ENCODE peak calls at places on chromosomes 6 and 20, in four cellular contexts. S, F, W and I are unnamed samples.
A peak's percentile ranks its signal among the peaks of the same experiment; 100 is the strongest.

GRCh38 chr6:47524136-47524840 is 46.7 kb downstream of the CD2AP start:
- DNase-seq in S (no peak), W (no peak), F (no peak), I (no peak)

GRCh38 chr6:147695819-147696218 is 187.3 kb downstream of the SAMD5 start:
- DNase-seq in F (no peak), W (no peak), S (no peak), I (no peak)

GRCh38 chr6:7254980-7255825 is 57.8 kb downstream of the SSR1 start:
- DNase-seq in S (no peak), F (no peak), W (no peak), I (no peak)

GRCh38 chr6:5936140-5936539 is 70.6 kb downstream of the NRN1 start:
- DNase-seq in W (no peak), S (no peak), F (no peak), I (no peak)

GRCh38 chr6:28353981-28354676 is 4.4 kb downstream of the ZKSCAN3 start:
- DNase-seq in F (no peak), S (peak; percentile 56), W (no peak), I (no peak)

GRCh38 chr20:50459124-50459918 is 50.9 kb upstream of the PTPN1 start:
- DNase-seq in W (no peak), S (no peak), F (no peak), I (no peak)

GRCh38 chr6:70839286-70840266 is 117.3 kb downstream of the B3GAT2 start:
- DNase-seq in S (no peak), F (no peak), W (no peak), I (no peak)

GRCh38 chr6:110063864-110064263 is 85.8 kb downstream of the GPR6 start:
- DNase-seq in F (peak; percentile 37), S (no peak), W (no peak), I (no peak)

GRCh38 chr6:27854421-27854820 is 57.8 kb downstream of the OR2B2 start:
- DNase-seq in W (no peak), F (no peak), S (no peak), I (no peak)

GRCh38 chr6:1720620-1721322 is 111.1 kb downstream of the FOXC1 start:
- DNase-seq in S (no peak), W (no peak), F (no peak), I (no peak)

GRCh38 chr6:105985098-105985815 is 100.9 kb upstream of the PRDM1 start:
- DNase-seq in F (no peak), W (no peak), S (no peak), I (no peak)

GRCh38 chr20:61437280-61438206 is 185.5 kb downstream of the CDH4 start:
- DNase-seq in F (no peak), S (no peak), W (peak; percentile 31), I (no peak)

GRCh38 chr20:62837091-62837490 is 20.2 kb downstream of the COL9A3 start:
- DNase-seq in W (no peak), F (no peak), S (no peak), I (no peak)

GRCh38 chr6:162344301-162344700 is 383.3 kb downstream of the PRKN start:
- DNase-seq in S (no peak), F (no peak), W (peak; percentile 68), I (no peak)

GRCh38 chr20:8399963-8400362 is 267.9 kb downstream of the PLCB1 start:
- DNase-seq in W (no peak), F (peak; percentile 66), S (no peak), I (peak; percentile 80)

GRCh38 chr6:70651326-70651905 is 16.3 kb upstream of the SMAP1 start:
- DNase-seq in F (peak; percentile 26), W (no peak), S (no peak), I (no peak)

GRCh38 chr6:137145421-137145820 is 28.0 kb downstream of the IL22RA2 start:
- DNase-seq in F (no peak), W (peak; percentile 56), S (peak; percentile 26), I (no peak)

GRCh38 chr20:276620-277495 is 13.7 kb downstream of the C20orf96 start:
- DNase-seq in S (no peak), F (no peak), W (no peak), I (no peak)

GRCh38 chr20:57267158-57267821 is 849 bp upstream of the BMP7 start:
- DNase-seq in W (no peak), F (no peak), S (no peak), I (no peak)

GRCh38 chr6:16625319-16626240 is 135.7 kb downstream of the ATXN1 start:
- DNase-seq in F (no peak), W (no peak), S (no peak), I (no peak)

GRCh38 chr20:50292324-50293243 is 102.0 kb downstream of the CEBPB start:
- DNase-seq in F (no peak), S (peak; percentile 66), W (peak; percentile 98), I (no peak)

GRCh38 chr6:113591896-113592827 is 265.0 kb upstream of the MARCKS start:
- DNase-seq in W (peak; percentile 41), S (peak; percentile 16), F (no peak), I (no peak)

GRCh38 chr20:32282461-32282860 is 5.0 kb downstream of the KIF3B start:
- DNase-seq in S (no peak), F (no peak), W (no peak), I (no peak)

GRCh38 chr6:137372532-137372931 is 121.7 kb downstream of the OLIG3 start:
- DNase-seq in S (no peak), W (no peak), F (no peak), I (no peak)

GRCh38 chr20:36606171-36607116 is 865 bp downstream of the RAB5IF start:
- DNase-seq in W (peak; percentile 59), S (no peak), F (no peak), I (no peak)

GRCh38 chr6:27873101-27874030 is 38.8 kb downstream of the OR2B2 start:
- DNase-seq in S (no peak), W (peak; percentile 90), F (peak; percentile 91), I (peak; percentile 85)

DNA sequence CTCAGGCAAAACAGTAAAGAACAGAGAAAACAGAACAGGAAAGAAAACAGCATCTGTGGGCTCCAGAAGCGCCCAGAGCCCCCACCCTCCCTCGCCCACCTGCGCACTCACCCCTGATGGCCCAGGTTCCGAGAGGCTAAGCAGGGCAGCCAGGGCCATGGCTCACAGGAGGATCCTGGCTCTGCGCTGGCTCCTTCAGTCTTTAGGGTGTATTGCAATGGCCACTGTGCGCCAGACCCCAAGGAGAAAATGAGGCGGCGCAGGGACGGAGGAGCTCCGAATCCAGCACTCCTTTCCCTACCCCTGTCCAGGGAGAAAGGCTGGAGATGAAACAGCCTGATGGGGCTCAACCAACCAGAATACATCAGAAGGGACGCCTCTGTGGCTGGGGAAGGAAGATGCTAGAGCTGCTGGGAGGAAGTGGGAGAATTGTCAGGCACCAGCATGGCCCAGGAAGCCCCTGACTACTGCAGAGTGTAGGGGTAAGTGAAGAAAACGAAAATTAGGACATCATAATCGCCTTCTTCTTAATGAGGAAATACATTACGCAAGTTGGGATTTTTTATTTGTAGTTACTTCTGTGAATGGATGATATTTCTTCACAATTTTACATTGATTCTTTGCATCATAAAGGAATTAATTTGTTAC is 49.0 kb downstream of the COL11A2 start:
- DNase-seq in S (no peak), F (no peak), W (no peak), I (no peak)
- TF ChIP-seq CTCF in S (no peak), F (peak; percentile 12), W (no peak), I (peak; percentile 35)

GRCh38 chr6:164108092-164108491 is 693.6 kb downstream of the QKI start:
- DNase-seq in W (no peak), F (no peak), S (no peak), I (no peak)
- TF ChIP-seq CTCF in W (no peak), F (no peak), S (no peak), I (no peak)

GRCh38 chr20:41436679-41437078 is 70.1 kb upstream of the EMILIN3 start:
- DNase-seq in W (peak; percentile 89), F (no peak), S (no peak), I (no peak)
- TF ChIP-seq CTCF in W (no peak), F (no peak), S (no peak), I (no peak)

GRCh38 chr6:75368151-75368779 is 83.7 kb upstream of the TMEM30A start:
- DNase-seq in W (peak; percentile 49), F (no peak), S (peak; percentile 42), I (no peak)
- TF ChIP-seq CTCF in W (peak; percentile 17), F (peak; percentile 44), S (peak; percentile 87), I (peak; percentile 44)

GRCh38 chr6:13508711-13509705 is 21.6 kb upstream of the GFOD1 start:
- DNase-seq in F (no peak), W (peak; percentile 66), S (no peak), I (no peak)
- TF ChIP-seq CTCF in F (no peak), W (no peak), S (no peak), I (no peak)

DNA sequence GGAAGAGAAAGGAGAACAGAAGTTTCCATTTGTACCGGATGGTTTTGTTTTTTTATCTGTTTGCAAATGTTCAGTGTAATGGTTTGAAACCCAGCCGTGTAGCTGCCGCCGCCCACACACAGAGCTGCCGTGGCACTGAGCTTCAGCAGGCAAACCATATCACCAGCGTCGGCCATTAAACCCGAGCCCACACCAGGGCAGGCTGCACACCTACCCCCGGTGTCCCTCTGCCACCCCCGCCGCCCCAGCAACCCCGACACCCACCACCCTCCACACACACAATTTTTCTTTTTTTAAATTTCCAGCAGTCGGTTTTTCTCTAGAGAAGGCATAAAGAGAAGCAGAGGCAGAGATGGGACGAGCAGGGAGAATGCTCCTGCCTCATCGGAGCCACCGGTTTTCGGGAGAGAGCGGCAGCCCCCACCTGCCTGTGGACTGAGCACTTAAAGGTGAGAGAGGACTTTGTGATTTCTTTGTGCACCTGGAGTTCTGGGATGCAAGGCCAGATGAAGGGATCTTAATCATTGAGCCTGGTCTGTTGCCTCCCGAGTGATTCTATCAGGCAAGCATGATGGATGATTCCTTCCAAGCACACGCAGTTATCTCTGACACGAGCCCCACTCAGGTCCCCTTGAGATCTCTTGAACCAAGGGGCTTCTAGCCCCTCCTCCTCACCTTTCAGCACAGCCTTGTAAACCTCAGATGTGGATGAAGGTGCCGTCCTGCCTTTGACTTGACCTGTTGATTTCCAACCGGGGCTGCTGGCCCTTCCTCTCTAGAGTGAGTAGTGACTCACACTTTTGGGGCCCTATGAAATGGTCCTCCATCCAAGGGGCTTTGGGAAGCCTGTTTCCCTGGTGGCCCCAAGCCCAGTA is 17.5 kb upstream of the ZNF831 start:
- DNase-seq in S (no peak), W (no peak), F (no peak), I (no peak)
- TF ChIP-seq CTCF in S (no peak), W (no peak), F (no peak), I (no peak)